ENCODE peak calls at places on chromosome 22, in six cellular contexts. Q is A549, G is cardiac fibroblast, F is testis, L is sigmoid colon, U is upper lobe of right lung. K is an unnamed sample.
A peak's percentile ranks its signal among the peaks of the same experiment; 100 is the strongest.

GRCh38 chr22:27973851-27974250 is 54.8 kb upstream of the PITPNB start:
- DNase-seq in U (no peak), L (no peak), F (no peak), G (no peak), Q (no peak), K (no peak)

GRCh38 chr22:50530280-50530856 is 556 bp upstream of the TYMP start:
- DNase-seq in G (peak; percentile 83), U (peak; percentile 96), F (no peak), L (peak; percentile 93), Q (peak; percentile 89), K (no peak)

GRCh38 chr22:46941958-46942815 is 179.7 kb downstream of the TBC1D22A start:
- DNase-seq in G (no peak), Q (no peak), F (no peak), L (no peak), U (no peak), K (no peak)

GRCh38 chr22:50695421-50696250 is 23.0 kb downstream of the SHANK3 start:
- DNase-seq in F (no peak), L (peak; percentile 52), G (no peak), U (peak; percentile 58), Q (no peak), K (no peak)

GRCh38 chr22:40975346-40975745 is 24.2 kb downstream of the RBX1 start:
- DNase-seq in U (no peak), L (no peak), Q (no peak), G (no peak), F (no peak), K (no peak)

GRCh38 chr22:41301085-41302015 is at the start of gene ZC3H7B:
- DNase-seq in Q (peak; percentile 69), F (peak; percentile 84), G (peak; percentile 81), U (peak; percentile 91), L (peak; percentile 92), K (no peak)

GRCh38 chr22:47460870-47461269 is 698.4 kb downstream of the TBC1D22A start:
- DNase-seq in G (no peak), F (no peak), U (no peak), Q (peak; percentile 21), L (no peak), K (no peak)

GRCh38 chr22:27952091-27952490 is 33.0 kb upstream of the PITPNB start:
- DNase-seq in L (no peak), U (no peak), G (peak; percentile 79), F (no peak), Q (no peak), K (peak; percentile 54)

GRCh38 chr22:40509401-40510134 is 127.0 kb downstream of the MRTFA start:
- DNase-seq in U (no peak), F (peak; percentile 60), Q (peak; percentile 94), L (peak; percentile 86), G (peak; percentile 92), K (no peak)

GRCh38 chr22:44702479-44703219 is 645 bp downstream of the PRR5 start:
- DNase-seq in L (no peak), Q (no peak), F (peak; percentile 26), G (no peak), U (peak; percentile 76), K (no peak)

GRCh38 chr22:40281717-40282116 is 64.6 kb upstream of the ADSL start:
- DNase-seq in Q (no peak), L (no peak), F (no peak), U (no peak), G (no peak), K (no peak)

GRCh38 chr22:40077646-40078016 is 82.9 kb downstream of the FAM83F start:
- DNase-seq in U (no peak), Q (no peak), L (no peak), F (no peak), G (no peak), K (no peak)

GRCh38 chr22:46758867-46759290 is 3.6 kb upstream of the TBC1D22A start:
- DNase-seq in Q (peak; percentile 72), L (no peak), U (peak; percentile 72), G (peak; percentile 82), F (peak; percentile 60), K (no peak)

GRCh38 chr22:46625113-46625842 is 5.1 kb downstream of the GRAMD4 start:
- DNase-seq in L (peak; percentile 59), Q (no peak), G (no peak), U (no peak), F (no peak), K (no peak)

GRCh38 chr22:33848251-33848650 is 72.0 kb downstream of the LARGE1 start:
- DNase-seq in L (no peak), F (no peak), G (no peak), U (no peak), Q (no peak), K (no peak)

GRCh38 chr22:40322061-40322460 is 24.2 kb upstream of the ADSL start:
- DNase-seq in U (no peak), G (no peak), F (no peak), Q (no peak), L (no peak), K (no peak)

GRCh38 chr22:27719033-27719341 is 82.6 kb downstream of the MN1 start:
- DNase-seq in L (no peak), Q (no peak), U (peak; percentile 7), F (no peak), G (no peak), K (no peak)

GRCh38 chr22:27212617-27213177 is 555.3 kb downstream of the MIAT start:
- DNase-seq in U (no peak), L (peak; percentile 97), Q (peak; percentile 88), G (peak; percentile 95), F (peak; percentile 80), K (peak; percentile 96)

GRCh38 chr22:39997939-39998726 is 3.4 kb downstream of the FAM83F start:
- DNase-seq in G (peak; percentile 5), Q (peak; percentile 23), L (no peak), U (no peak), F (peak; percentile 91), K (no peak)

GRCh38 chr22:42648368-42649260 is 578 bp downstream of the CYB5R3 start:
- DNase-seq in F (peak; percentile 44), G (peak; percentile 43), Q (peak; percentile 43), U (peak; percentile 87), L (no peak), K (no peak)

GRCh38 chr22:35174398-35174797 is 82.9 kb upstream of the HMGXB4 start:
- DNase-seq in L (no peak), G (no peak), Q (no peak), U (no peak), F (no peak), K (no peak)

GRCh38 chr22:35170716-35171697 is 86.3 kb upstream of the HMGXB4 start:
- DNase-seq in U (peak; percentile 5), G (no peak), F (no peak), L (no peak), Q (no peak), K (no peak)

GRCh38 chr22:35175392-35175791 is 81.9 kb upstream of the HMGXB4 start:
- DNase-seq in G (no peak), F (no peak), L (no peak), U (peak; percentile 12), Q (no peak), K (no peak)

GRCh38 chr22:35172452-35172851 is 84.8 kb upstream of the HMGXB4 start:
- DNase-seq in Q (no peak), U (peak; percentile 17), F (no peak), G (no peak), L (no peak), K (no peak)

DNA sequence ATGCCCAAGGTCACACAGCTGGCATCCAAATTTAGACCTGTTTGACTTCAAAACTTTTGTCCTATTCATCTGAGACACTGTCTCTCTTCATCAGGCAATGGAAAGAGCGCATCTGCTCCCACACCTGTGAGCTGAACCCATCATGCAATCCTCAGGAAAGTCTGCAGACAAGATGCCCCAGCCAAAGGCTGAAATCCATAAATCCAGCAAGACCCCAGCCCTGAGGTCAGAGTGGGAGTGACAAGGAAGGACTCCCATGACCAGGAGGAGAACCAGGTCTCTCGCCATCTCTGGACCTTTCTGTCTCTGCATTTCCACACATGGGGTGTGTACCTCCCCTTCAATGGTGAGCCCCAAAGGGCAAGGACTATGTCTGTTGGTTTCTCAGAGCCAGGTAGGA is 83.6 kb upstream of the HMGXB4 start:
- DNase-seq in L (no peak), Q (no peak), F (no peak), U (peak; percentile 21), G (no peak), K (no peak)
- TF ChIP-seq CTCF in L (no peak), Q (no peak), F (no peak), U (no peak), G (no peak), K (no peak)

GRCh38 chr22:49492756-49493251 is 334.9 kb downstream of the BRD1 start:
- DNase-seq in G (no peak), F (no peak), U (no peak), L (no peak), Q (no peak), K (no peak)
- H3K4me3 ChIP-seq in G (no peak overlapping the region), F (no peak overlapping the region), U (no peak overlapping the region), L (no peak overlapping the region), Q (no peak overlapping the region), K (no peak overlapping the region)

GRCh38 chr22:30989473-30989872 is 20.4 kb downstream of the TUG1 start:
- DNase-seq in G (no peak), L (no peak), U (no peak), Q (no peak), F (no peak), K (no peak)
- TF ChIP-seq CTCF in G (no peak), L (no peak), U (no peak), Q (no peak), F (no peak), K (no peak)

DNA sequence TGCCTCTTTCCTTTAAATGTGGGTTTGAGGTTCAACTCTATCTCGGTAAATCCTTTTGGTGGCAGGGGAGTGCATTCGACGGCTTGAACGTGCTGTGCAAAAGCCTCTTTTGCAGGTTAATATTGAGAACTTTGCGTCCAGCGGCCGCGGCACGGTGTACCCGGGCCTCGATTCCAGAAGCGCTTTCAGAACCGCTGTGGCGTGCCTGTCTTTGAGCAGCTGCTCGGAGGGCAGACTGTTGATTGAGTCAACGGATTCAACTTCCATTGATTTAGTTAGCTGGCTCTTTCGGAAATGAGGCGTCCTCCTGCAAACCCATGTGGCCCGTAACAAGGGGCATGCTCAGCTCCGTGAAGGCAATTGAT is 1247.8 kb downstream of the BRD1 start:
- DNase-seq in G (no peak), Q (no peak), L (no peak), U (no peak), F (no peak), K (no peak)
- H3K4me3 ChIP-seq in G (no peak overlapping the region), Q (no peak overlapping the region), L (no peak overlapping the region), U (no peak overlapping the region), F (no peak overlapping the region), K (no peak overlapping the region)

DNA sequence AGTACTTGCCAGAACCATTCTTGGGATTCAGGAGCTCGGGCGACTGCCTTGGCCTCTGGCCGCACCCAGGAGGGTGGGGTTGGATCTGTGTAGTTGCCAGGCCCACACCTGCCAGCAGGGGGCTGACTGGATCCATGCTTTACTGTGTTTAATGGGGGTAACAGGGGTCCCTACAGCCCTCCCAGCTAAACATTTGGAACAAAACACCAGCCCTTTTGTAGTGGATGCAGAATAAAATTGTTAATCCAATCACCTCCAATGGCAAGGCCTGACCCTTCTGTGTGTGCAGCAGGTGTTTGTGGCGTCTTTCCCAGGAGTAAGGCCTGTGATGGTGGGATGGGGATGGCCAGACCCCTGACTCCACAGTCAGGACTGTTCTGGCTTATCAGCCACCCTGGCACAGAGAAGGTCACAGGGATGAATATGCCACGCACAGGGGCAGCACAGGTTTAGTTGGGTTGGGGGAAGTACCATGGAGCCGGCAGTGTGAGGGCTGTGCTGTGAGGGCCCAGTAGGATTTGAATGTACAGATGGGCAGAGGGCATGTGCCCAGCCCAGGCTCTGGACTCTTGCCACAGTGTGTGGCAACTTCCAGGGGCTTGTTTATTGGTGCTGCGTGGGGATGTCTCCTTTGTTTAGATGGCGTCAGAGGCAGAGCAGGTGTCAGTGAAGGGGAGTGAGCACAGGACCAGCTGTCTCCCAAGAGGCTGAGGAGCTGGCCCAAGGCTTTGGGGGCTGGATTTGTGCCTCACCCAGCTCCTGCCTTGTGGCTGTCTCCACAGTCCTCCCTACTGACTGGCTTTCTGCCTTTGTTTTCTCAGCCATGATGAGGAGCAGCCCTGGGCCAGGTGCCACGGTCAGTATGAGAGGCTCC is 22.2 kb downstream of the SUN2 start:
- DNase-seq in Q (peak; percentile 29), L (peak; percentile 96), U (peak; percentile 76), F (peak; percentile 69), G (peak; percentile 36), K (no peak)
- TF ChIP-seq CTCF in Q (peak; percentile 56), L (peak; percentile 48), U (peak; percentile 66), F (peak; percentile 20), G (peak; percentile 78), K (peak; percentile 82)